ENCODE peak calls at places on chromosome 17, in four cellular contexts. D, E, H and Z are unnamed samples.
A peak's percentile ranks its signal among the peaks of the same experiment; 100 is the strongest.

GRCh38 chr17:6569391-6570302 is 13.3 kb upstream of the PITPNM3 start:
- DNase-seq in H (no peak), E (no peak), D (no peak), Z (no peak)

GRCh38 chr17:1241904-1242303 is 28.3 kb upstream of the BHLHA9 start:
- DNase-seq in E (no peak), D (peak; percentile 68), H (no peak), Z (no peak)

GRCh38 chr17:4579678-4580077 is 4.7 kb upstream of the SMTNL2 start:
- DNase-seq in D (no peak), E (no peak), H (no peak), Z (no peak)

GRCh38 chr17:8122923-8123694 is 797 bp downstream of the HES7 start:
- DNase-seq in H (peak; percentile 16), E (peak; percentile 59), D (peak; percentile 48), Z (peak; percentile 30)

GRCh38 chr17:68854509-68854908 is 100.7 kb downstream of the ABCA8 start:
- DNase-seq in H (no peak), D (no peak), E (no peak), Z (no peak)

GRCh38 chr17:70173646-70174045 is 4.3 kb downstream of the KCNJ2 start:
- DNase-seq in H (no peak), E (no peak), D (no peak), Z (peak; percentile 13)

GRCh38 chr17:20852541-20853370 is 190.1 kb downstream of the USP22 start:
- DNase-seq in E (peak; percentile 76), H (peak; percentile 35), D (peak; percentile 33), Z (peak; percentile 56)

GRCh38 chr17:15966183-15966878 is 21.4 kb downstream of the ADORA2B start:
- DNase-seq in H (peak; percentile 93), E (peak; percentile 89), D (no peak), Z (peak; percentile 75)

GRCh38 chr17:4204676-4205075 is 59.1 kb downstream of the ANKFY1 start:
- DNase-seq in H (no peak), E (no peak), D (no peak), Z (peak; percentile 64)

GRCh38 chr17:77622627-77623026 is 335.9 kb upstream of the TNRC6C start:
- DNase-seq in E (no peak), D (no peak), H (peak; percentile 81), Z (no peak)

GRCh38 chr17:63631062-63631461 is 8.8 kb downstream of the MAP3K3 start:
- DNase-seq in E (no peak), D (no peak), H (no peak), Z (no peak)

GRCh38 chr17:81209141-81209540 is 13.6 kb downstream of the CEP131 start:
- DNase-seq in D (no peak), E (peak; percentile 28), H (no peak), Z (no peak)

GRCh38 chr17:79706931-79707382 is 23.8 kb upstream of the ENPP7 start:
- DNase-seq in D (no peak), E (peak; percentile 32), H (no peak), Z (peak; percentile 52)

GRCh38 chr17:76515291-76515949 is 14.2 kb upstream of the RHBDF2 start:
- DNase-seq in H (no peak), E (no peak), D (no peak), Z (no peak)

GRCh38 chr17:51640108-51640622 is 379.8 kb downstream of the UTP18 start:
- DNase-seq in H (peak; percentile 93), D (peak; percentile 27), E (peak; percentile 69), Z (no peak)

GRCh38 chr17:2395258-2396170 is 5.3 kb downstream of the MNT start:
- DNase-seq in E (no peak), H (peak; percentile 24), D (no peak), Z (peak; percentile 78)

GRCh38 chr17:1485748-1486376 is 6.6 kb downstream of the MYO1C start:
- DNase-seq in E (peak; percentile 41), H (peak; percentile 31), D (peak; percentile 88), Z (peak; percentile 82)

GRCh38 chr17:80790981-80791742 is 200.5 kb upstream of the CHMP6 start:
- DNase-seq in D (no peak), E (no peak), H (no peak), Z (no peak)

GRCh38 chr17:7446669-7447068 is 1.8 kb downstream of the CHRNB1 start:
- DNase-seq in D (no peak), H (no peak), E (peak; percentile 29), Z (no peak)

GRCh38 chr17:6374761-6375312 is 60.1 kb downstream of the AIPL1 start:
- DNase-seq in E (peak; percentile 67), D (no peak), H (peak; percentile 83), Z (peak; percentile 83)

GRCh38 chr17:32929588-32929987 is 1.6 kb downstream of the TMEM98 start:
- DNase-seq in H (no peak), E (no peak), D (no peak), Z (no peak)
- TF ChIP-seq EZH2phosphoT487 in H (no peak), E (no peak), D (no peak), Z (no peak)

GRCh38 chr17:19377602-19378415 is 489 bp upstream of the MAPK7 start:
- DNase-seq in D (peak; percentile 98), E (peak; percentile 99), H (peak; percentile 99), Z (peak; percentile 99)
- TF ChIP-seq CTCF in D (peak; percentile 9), E (peak; percentile 23), H (no peak), Z (no peak)

GRCh38 chr17:40932608-40933007 is 4.8 kb downstream of the KRT23 start:
- DNase-seq in D (no peak), E (peak; percentile 93), H (no peak), Z (no peak)
- H3K4me1 ChIP-seq in D (no peaks in the 10 kb centered on the region), E (peaks cover 48% of the 10 kb centered on the region), H (no peaks in the 10 kb centered on the region), Z (peaks cover 18% of the 10 kb centered on the region)

DNA sequence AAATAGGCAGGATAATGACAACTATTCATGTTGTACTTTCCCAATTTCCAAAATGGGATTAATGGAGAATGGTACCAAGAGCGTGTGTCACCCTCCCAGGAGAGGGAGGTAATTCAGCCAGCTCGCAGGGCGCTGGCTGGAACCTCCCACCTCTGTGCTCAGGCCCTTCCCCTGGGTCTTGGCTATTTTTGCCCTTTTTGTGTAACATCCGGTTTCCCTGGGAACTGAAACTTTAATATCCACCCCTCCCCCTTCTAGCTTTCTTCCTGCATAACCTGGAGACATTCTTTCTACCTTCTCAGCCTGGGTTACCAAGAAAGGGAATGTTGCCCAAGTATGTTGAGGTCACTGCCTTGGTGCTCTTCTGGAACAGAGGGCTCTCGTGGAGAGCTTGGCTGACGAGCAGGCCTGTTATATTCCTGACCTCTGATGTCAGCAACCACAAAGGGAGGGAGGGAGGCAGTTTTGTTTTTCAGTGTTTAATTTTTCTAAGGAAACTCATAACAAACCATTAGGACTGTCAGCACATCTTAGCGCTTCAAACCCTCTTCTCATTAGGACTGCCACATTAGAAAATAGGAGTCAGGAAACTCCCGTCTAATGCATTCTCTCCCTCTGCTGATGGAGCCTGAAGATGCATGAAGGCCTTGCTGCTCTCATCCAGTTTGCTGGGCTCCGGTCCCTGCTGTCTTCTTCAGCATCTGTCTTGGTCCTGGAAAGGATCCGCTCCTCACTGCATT is 25.6 kb downstream of the ITGB3 start:
- DNase-seq in D (no peak), H (peak; percentile 82), E (no peak), Z (peak; percentile 52)
- TF ChIP-seq EZH2phosphoT487 in D (no peak), H (no peak), E (no peak), Z (no peak)

GRCh38 chr17:49616546-49617205 is 41.0 kb downstream of the NXPH3 start:
- DNase-seq in H (no peak), D (no peak), E (no peak), Z (no peak)

GRCh38 chr17:49618112-49618611 is 42.5 kb downstream of the NXPH3 start:
- DNase-seq in D (no peak), H (no peak), E (no peak), Z (peak; percentile 37)

GRCh38 chr17:49612721-49613120 is 37.0 kb downstream of the NXPH3 start:
- DNase-seq in E (no peak), D (no peak), H (no peak), Z (no peak)

GRCh38 chr17:49610883-49611584 is 35.4 kb downstream of the NXPH3 start:
- DNase-seq in D (no peak), E (no peak), H (no peak), Z (no peak)

DNA sequence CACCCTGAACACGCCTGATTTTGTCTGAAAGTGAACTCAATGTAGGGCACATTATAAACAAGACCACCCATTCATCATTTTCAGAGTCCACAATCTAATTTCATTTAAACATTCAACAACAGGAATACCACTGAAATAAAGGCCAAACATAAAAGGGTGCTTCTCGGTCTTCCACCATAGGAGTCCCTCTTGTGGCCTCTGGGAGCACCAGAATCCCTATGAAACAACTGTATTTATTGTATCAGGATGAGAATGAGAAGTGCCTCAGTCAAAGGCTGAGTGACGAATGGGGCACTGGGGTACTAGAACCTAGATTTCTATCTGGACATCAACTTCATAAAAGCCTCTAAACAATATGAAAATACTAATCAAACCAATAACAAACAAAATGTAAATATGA is 40.4 kb downstream of the NXPH3 start:
- DNase-seq in E (peak; percentile 21), D (no peak), H (peak; percentile 29), Z (no peak)
- TF ChIP-seq CTCF in E (peak; percentile 37), D (peak; percentile 54), H (peak; percentile 57), Z (peak; percentile 9)